ENCODE peak calls at places on chromosomes 7 and 10, in six cellular contexts. K is choroid plexus epithelial cell, L is fibroblast of lung, D is endothelial cell, C is colonic mucosa, G is GM20000. M is an unnamed sample.

GRCh38 chr10:124536496-124537050 is 75.0 kb downstream of the LHPP start:
- DNase-seq in C (no peak), G (no peak), K (no peak), L (no peak), D (no peak), M (no peak)

GRCh38 chr10:113369185-113369785 is 183.6 kb upstream of the HABP2 start:
- DNase-seq in C (no peak), L (no peak), G (no peak), K (no peak), D (no peak), M (no peak)

GRCh38 chr7:114944742-114945625 is 23.1 kb downstream of the MDFIC start:
- DNase-seq in G (no peak), C (peak; percentile 33), D (no peak), L (peak; percentile 94), K (peak; percentile 88), M (peak; percentile 87)

GRCh38 chr7:22110227-22110839 is 164.6 kb upstream of the CDCA7L start:
- DNase-seq in L (peak; percentile 91), G (peak; percentile 64), K (peak; percentile 94), D (peak; percentile 69), C (peak; percentile 70), M (peak; percentile 80)

GRCh38 chr7:154640266-154640865 is 362.6 kb downstream of the PAXIP1 start:
- DNase-seq in D (peak; percentile 36), G (no peak), C (no peak), L (no peak), K (no peak), M (no peak)

GRCh38 chr10:89644967-89645741 is at the start of gene PANK1:
- DNase-seq in K (peak; percentile 85), C (peak; percentile 85), D (peak; percentile 81), L (peak; percentile 80), G (peak; percentile 84), M (peak; percentile 85)

GRCh38 chr10:70445718-70446485 is 4.4 kb upstream of the NODAL start:
- DNase-seq in K (peak; percentile 86), C (no peak), L (peak; percentile 90), G (no peak), D (no peak), M (peak; percentile 80)

GRCh38 chr7:101378808-101379207 is 16.1 kb downstream of the COL26A1 start:
- DNase-seq in L (no peak), D (no peak), K (peak; percentile 21), C (no peak), G (no peak), M (no peak)

GRCh38 chr7:20227291-20227795 is 10.2 kb upstream of the MACC1 start:
- DNase-seq in C (no peak), K (no peak), L (no peak), G (no peak), D (no peak), M (no peak)

GRCh38 chr7:148941598-148942280 is 57.6 kb upstream of the EZH2 start:
- DNase-seq in G (no peak), L (peak; percentile 68), K (peak; percentile 59), C (peak; percentile 68), D (peak; percentile 75), M (peak; percentile 54)
- TF ChIP-seq CTCF in G (no peak), L (peak; percentile 57), K (peak; percentile 66), C (peak; percentile 34), D (peak; percentile 30), M (peak; percentile 53)

GRCh38 chr10:71700735-71701368 is 18.7 kb downstream of the C10orf105 start:
- DNase-seq in C (no peak), G (no peak), L (no peak), K (no peak), D (no peak), M (no peak)

GRCh38 chr10:71701733-71702132 is 17.8 kb downstream of the C10orf105 start:
- DNase-seq in C (no peak), L (no peak), D (no peak), G (no peak), K (no peak), M (no peak)

GRCh38 chr10:71704816-71705215 is 14.8 kb downstream of the C10orf105 start:
- DNase-seq in G (no peak), K (no peak), C (no peak), D (no peak), L (no peak), M (no peak)

GRCh38 chr10:71705582-71705981 is 14.0 kb downstream of the C10orf105 start:
- DNase-seq in K (no peak), C (no peak), D (no peak), G (no peak), L (no peak), M (no peak)

GRCh38 chr10:71703577-71703976 is 16.0 kb downstream of the C10orf105 start:
- DNase-seq in K (no peak), G (no peak), L (no peak), C (no peak), D (no peak), M (no peak)
- TF ChIP-seq CTCF in K (no peak), G (no peak), L (no peak), C (no peak), D (no peak), M (peak; percentile 5)

DNA sequence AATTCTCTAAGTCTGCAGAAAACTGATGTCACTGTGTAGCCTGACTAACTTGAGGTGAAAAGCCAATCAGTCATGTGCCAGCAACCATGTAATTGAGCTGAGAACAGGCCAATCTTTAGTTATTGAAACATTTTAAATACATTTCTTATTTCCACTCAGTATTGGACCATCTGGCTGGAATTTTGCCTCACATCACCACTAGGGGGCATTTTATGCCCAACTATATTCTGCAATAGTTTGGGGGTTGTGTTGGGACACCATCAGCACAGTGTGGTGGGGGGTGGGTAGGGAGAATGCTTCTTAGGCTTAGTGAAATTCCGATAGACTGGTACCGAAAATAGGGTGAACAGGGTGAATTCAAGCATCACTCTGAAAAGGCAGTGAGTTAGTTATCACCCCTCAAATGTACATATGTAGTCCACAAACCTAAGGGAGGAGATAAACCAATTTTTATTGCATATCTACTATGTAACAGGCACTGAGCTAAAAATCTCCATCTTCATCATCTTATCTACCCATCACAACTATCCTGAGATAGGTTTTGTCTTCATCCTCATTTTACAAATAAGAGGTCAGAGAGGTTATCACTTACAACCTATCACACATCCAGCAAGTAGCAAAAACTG is 17.8 kb downstream of the NPSR1 start:
- DNase-seq in K (peak; percentile 38), D (peak; percentile 42), C (no peak), L (peak; percentile 6), G (peak; percentile 32), M (no peak)
- TF ChIP-seq CTCF in K (peak; percentile 68), D (peak; percentile 85), C (peak; percentile 48), L (peak; percentile 43), G (peak; percentile 42), M (peak; percentile 33)

GRCh38 chr10:7752251-7752650 is 35.5 kb downstream of the KIN start:
- DNase-seq in D (no peak), L (no peak), K (no peak), G (no peak), C (no peak), M (no peak)

GRCh38 chr10:7755103-7755502 is 32.7 kb downstream of the KIN start:
- DNase-seq in G (no peak), D (no peak), K (no peak), C (no peak), L (no peak), M (no peak)

DNA sequence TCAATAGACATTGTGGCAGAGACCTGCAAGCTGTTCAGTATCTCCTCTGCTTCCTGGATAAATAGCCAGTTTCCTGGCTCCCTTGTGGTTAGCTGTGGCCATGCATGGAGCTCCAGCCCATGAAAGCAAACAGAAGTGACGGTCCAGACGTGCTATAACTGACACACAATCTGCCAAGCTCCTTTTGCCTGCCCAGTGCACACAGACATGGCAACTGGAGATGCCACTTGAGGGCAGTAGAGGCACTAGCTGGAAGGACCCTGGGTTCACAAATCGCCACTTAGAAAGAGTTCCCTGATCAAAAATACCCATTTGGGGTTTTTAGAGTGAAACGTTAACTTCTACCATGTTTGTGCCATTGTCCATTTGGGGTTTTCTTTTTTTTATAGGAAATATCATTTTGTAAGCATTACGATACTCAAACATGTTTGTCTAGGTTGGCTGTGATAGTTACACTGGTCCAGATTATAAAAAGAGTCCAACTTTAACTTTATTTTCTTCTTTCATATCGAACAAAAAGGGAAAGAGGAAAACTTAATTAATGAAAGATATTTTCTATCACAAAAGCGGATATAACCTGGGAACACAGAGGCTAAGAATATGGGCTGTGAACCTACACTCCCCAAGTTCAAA is 31.3 kb downstream of the KIN start:
- DNase-seq in K (peak; percentile 59), D (peak; percentile 33), G (peak; percentile 12), L (peak; percentile 23), C (peak; percentile 37), M (peak; percentile 26)
- TF ChIP-seq CTCF in K (peak; percentile 75), D (no peak), G (peak; percentile 44), L (peak; percentile 55), C (peak; percentile 36), M (peak; percentile 63)

DNA sequence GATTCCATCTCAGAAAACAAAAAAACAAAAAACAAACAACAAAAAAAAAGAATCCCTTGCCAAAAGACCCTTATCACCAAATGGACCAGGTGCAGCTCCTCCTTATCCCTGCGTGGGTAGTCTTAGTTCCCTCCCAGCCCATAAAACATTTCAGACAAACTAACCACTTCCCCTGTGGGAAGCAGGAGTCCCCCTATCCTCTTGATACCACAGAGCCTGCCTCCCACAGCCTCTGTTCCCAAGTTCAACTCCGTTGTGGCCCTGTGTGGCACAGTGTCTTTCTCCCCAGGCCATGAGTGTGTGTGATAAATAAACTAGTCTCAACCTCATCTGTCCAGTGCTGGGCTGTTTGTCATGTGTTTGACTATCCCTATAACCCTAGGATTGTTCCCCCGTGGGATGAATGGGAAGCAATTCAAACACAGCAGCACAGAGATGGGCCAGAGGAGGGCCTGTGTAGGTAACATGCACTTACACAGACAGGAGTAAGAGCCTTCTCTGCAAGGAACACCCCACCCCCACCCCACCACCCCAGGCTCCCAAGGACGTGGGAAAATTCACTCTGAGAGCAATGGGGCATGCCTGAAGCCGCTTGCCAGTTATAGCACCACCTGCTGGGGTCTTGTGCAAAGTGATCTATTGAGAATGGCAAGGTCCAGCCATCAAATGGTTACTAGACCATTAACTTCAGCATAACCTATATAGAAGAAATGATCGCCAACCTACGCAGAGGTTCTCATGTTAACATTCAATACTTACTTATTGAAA is 147.1 kb upstream of the GHITM start:
- DNase-seq in L (no peak), G (peak; percentile 24), D (peak; percentile 64), K (peak; percentile 9), C (peak; percentile 31), M (peak; percentile 4)
- TF ChIP-seq CTCF in L (no peak), G (peak; percentile 38), D (peak; percentile 17), K (peak; percentile 21), C (no peak), M (peak; percentile 16)

GRCh38 chr7:77537136-77537594 is at the start of gene PTPN12:
- DNase-seq in G (no peak), L (no peak), K (no peak), D (no peak), C (no peak), M (no peak)
- TF ChIP-seq CTCF in G (no peak), L (no peak), K (no peak), D (no peak), C (no peak), M (no peak)